ENCODE peak calls at places on chromosomes 16 and 17, in six cellular contexts. One of them, this sample, is unnamed.

GRCh38 chr17:74512624-74513084 is 18.6 kb downstream of the CD300LB start:
- DNase-seq in endothelial cell of umbilical vein: no peak
- DNase-seq in HepG2: no peak
- DNase-seq in H1: no peak
- DNase-seq in A549: peak
- DNase-seq in HCT116: no peak
- DNase-seq in this sample: peak

GRCh38 chr16:69820926-69821541 is 58.9 kb downstream of the WWP2 start:
- DNase-seq in endothelial cell of umbilical vein: no peak
- DNase-seq in A549: no peak
- DNase-seq in HepG2: peak
- DNase-seq in H1: no peak
- DNase-seq in HCT116: no peak
- DNase-seq in this sample: no peak

GRCh38 chr16:87221633-87222032 is 95.6 kb downstream of the C16orf95 start:
- DNase-seq in HCT116: no peak
- DNase-seq in endothelial cell of umbilical vein: no peak
- DNase-seq in A549: no peak
- DNase-seq in H1: no peak
- DNase-seq in HepG2: no peak
- DNase-seq in this sample: no peak

GRCh38 chr16:88923450-88923849 is 53.6 kb downstream of the CBFA2T3 start:
- DNase-seq in A549: no peak
- DNase-seq in HepG2: no peak
- DNase-seq in endothelial cell of umbilical vein: no peak
- DNase-seq in H1: no peak
- DNase-seq in HCT116: no peak
- DNase-seq in this sample: no peak

GRCh38 chr17:8941520-8941919 is 24.0 kb downstream of the PIK3R5 start:
- DNase-seq in endothelial cell of umbilical vein: no peak
- DNase-seq in HepG2: no peak
- DNase-seq in HCT116: no peak
- DNase-seq in H1: no peak
- DNase-seq in A549: no peak
- DNase-seq in this sample: no peak

GRCh38 chr16:87550510-87550961 is 51.8 kb upstream of the JPH3 start:
- DNase-seq in endothelial cell of umbilical vein: no peak
- DNase-seq in A549: peak
- DNase-seq in H1: peak
- DNase-seq in HepG2: no peak
- DNase-seq in HCT116: no peak
- DNase-seq in this sample: peak

GRCh38 chr16:11183951-11184350 is 72.1 kb downstream of the SOCS1 start:
- DNase-seq in endothelial cell of umbilical vein: no peak
- DNase-seq in A549: no peak
- DNase-seq in HepG2: no peak
- DNase-seq in HCT116: no peak
- DNase-seq in H1: no peak
- DNase-seq in this sample: no peak

GRCh38 chr17:7468290-7468689 is 11.1 kb downstream of the ZBTB4 start:
- DNase-seq in endothelial cell of umbilical vein: no peak
- DNase-seq in A549: no peak
- DNase-seq in HepG2: no peak
- DNase-seq in HCT116: no peak
- DNase-seq in H1: no peak
- DNase-seq in this sample: no peak

GRCh38 chr16:50467943-50468748 is 80.0 kb upstream of the NKD1 start:
- DNase-seq in endothelial cell of umbilical vein: no peak
- DNase-seq in H1: peak
- DNase-seq in HepG2: peak
- DNase-seq in HCT116: no peak
- DNase-seq in A549: no peak
- DNase-seq in this sample: peak

GRCh38 chr16:57889960-57890751 is 80.8 kb downstream of the CNGB1 start:
- DNase-seq in endothelial cell of umbilical vein: no peak
- DNase-seq in HCT116: no peak
- DNase-seq in HepG2: no peak
- DNase-seq in H1: no peak
- DNase-seq in A549: no peak
- DNase-seq in this sample: no peak

DNA sequence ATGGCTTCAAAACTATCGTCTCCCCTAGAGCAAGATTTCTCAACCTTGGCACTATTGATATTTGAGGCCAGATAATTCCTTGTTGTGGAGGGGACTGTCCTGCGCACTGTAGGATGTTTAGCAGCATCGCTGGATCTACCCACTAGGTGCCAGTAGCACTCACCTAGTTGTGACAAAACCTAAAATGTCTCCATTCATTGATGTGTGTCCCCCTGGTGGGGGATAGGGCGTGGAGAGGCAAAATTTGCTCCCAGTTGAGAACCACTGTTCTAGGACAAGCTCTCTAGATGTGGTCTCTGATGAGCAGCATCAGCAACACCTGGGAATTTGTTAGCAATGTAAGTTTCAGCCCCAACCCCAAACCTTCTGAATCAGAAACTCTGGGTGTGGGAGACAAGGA is 259.0 kb downstream of the XYLT1 start:
- DNase-seq in H1: peak
- DNase-seq in endothelial cell of umbilical vein: no peak
- DNase-seq in HCT116: peak
- DNase-seq in A549: peak
- DNase-seq in HepG2: peak
- DNase-seq in this sample: peak
- TF ChIP-seq CTCF in H1: peak
- TF ChIP-seq CTCF in endothelial cell of umbilical vein: no peak
- TF ChIP-seq CTCF in HCT116: peak
- TF ChIP-seq CTCF in A549: no peak
- TF ChIP-seq CTCF in HepG2: peak
- TF ChIP-seq CTCF in this sample: peak

GRCh38 chr17:56886288-56886721 is 27.5 kb downstream of the TRIM25 start:
- DNase-seq in H1: no peak
- DNase-seq in HepG2: peak
- DNase-seq in HCT116: no peak
- DNase-seq in A549: no peak
- DNase-seq in endothelial cell of umbilical vein: no peak
- DNase-seq in this sample: no peak
- TF ChIP-seq POLR2A in H1: no peak
- TF ChIP-seq POLR2A in HepG2: peak
- TF ChIP-seq POLR2A in HCT116: no peak
- TF ChIP-seq POLR2A in A549: no peak
- TF ChIP-seq POLR2A in endothelial cell of umbilical vein: no peak
- TF ChIP-seq POLR2A in this sample: no peak

GRCh38 chr17:51467336-51467735 is 207.0 kb downstream of the UTP18 start:
- DNase-seq in endothelial cell of umbilical vein: no peak
- DNase-seq in H1: no peak
- DNase-seq in HCT116: no peak
- DNase-seq in HepG2: no peak
- DNase-seq in A549: no peak
- DNase-seq in this sample: no peak
- TF ChIP-seq MAX in endothelial cell of umbilical vein: no peak
- TF ChIP-seq MAX in H1: no peak
- TF ChIP-seq MAX in HCT116: no peak
- TF ChIP-seq MAX in HepG2: no peak
- TF ChIP-seq MAX in A549: no peak
- TF ChIP-seq MAX in this sample: no peak

DNA sequence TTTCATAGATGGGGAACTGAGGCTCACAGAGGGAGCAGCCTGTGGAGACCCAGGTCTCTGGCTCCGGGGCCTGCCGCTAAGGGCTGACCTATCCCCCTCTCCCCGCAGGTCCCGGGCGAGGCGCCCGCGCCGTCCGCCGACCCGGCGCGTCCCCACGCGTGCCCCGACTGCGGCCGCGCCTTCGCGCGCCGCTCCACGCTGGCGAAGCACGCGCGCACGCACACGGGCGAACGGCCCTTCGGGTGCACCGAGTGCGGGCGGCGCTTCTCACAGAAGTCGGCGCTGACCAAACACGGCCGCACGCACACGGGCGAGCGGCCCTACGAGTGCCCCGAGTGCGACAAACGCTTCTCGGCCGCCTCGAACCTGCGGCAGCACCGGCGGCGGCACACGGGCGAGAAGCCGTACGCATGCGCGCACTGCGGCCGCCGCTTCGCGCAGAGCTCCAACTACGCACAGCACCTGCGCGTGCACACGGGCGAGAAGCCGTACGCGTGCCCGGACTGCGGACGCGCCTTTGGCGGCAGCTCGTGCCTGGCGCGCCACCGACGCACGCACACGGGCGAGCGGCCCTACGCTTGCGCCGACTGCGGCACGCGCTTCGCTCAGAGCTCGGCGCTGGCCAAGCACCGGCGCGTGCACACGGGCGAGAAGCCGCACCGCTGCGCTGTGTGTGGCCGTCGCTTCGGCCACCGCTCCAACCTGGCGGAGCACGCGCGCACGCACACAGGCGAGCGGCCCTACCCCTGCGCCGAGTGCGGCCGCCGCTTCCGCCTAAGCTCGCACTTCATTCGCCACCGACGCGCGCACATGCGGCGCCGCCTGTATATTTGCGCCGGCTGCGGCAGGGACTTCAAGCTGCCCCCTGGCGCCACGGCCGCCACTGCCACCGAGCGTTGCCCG is 10.3 kb downstream of the ZNF771 start:
- DNase-seq in HCT116: peak
- DNase-seq in A549: peak
- DNase-seq in HepG2: no peak
- DNase-seq in H1: peak
- DNase-seq in endothelial cell of umbilical vein: peak
- DNase-seq in this sample: peak
- TF ChIP-seq CTCF in HCT116: no peak
- TF ChIP-seq CTCF in A549: peak
- TF ChIP-seq CTCF in HepG2: no peak
- TF ChIP-seq CTCF in H1: peak
- TF ChIP-seq CTCF in endothelial cell of umbilical vein: peak
- TF ChIP-seq CTCF in this sample: no peak

GRCh38 chr16:81040837-81041236 is 5.2 kb downstream of the ATMIN start:
- DNase-seq in A549: no peak
- DNase-seq in HepG2: no peak
- DNase-seq in H1: no peak
- DNase-seq in endothelial cell of umbilical vein: no peak
- DNase-seq in HCT116: no peak
- DNase-seq in this sample: no peak

GRCh38 chr16:81036751-81037350 is 1.2 kb downstream of the ATMIN start:
- DNase-seq in endothelial cell of umbilical vein: peak
- DNase-seq in A549: peak
- DNase-seq in H1: no peak
- DNase-seq in HepG2: peak
- DNase-seq in HCT116: no peak
- DNase-seq in this sample: peak

GRCh38 chr16:81035975-81036750 is 521 bp downstream of the ATMIN start:
- DNase-seq in A549: peak
- DNase-seq in HepG2: peak
- DNase-seq in H1: peak
- DNase-seq in HCT116: no peak
- DNase-seq in endothelial cell of umbilical vein: peak
- DNase-seq in this sample: peak

GRCh38 chr16:81029930-81030604 is 5.6 kb upstream of the ATMIN start:
- DNase-seq in HepG2: no peak
- DNase-seq in endothelial cell of umbilical vein: no peak
- DNase-seq in A549: no peak
- DNase-seq in H1: no peak
- DNase-seq in HCT116: no peak
- DNase-seq in this sample: no peak

DNA sequence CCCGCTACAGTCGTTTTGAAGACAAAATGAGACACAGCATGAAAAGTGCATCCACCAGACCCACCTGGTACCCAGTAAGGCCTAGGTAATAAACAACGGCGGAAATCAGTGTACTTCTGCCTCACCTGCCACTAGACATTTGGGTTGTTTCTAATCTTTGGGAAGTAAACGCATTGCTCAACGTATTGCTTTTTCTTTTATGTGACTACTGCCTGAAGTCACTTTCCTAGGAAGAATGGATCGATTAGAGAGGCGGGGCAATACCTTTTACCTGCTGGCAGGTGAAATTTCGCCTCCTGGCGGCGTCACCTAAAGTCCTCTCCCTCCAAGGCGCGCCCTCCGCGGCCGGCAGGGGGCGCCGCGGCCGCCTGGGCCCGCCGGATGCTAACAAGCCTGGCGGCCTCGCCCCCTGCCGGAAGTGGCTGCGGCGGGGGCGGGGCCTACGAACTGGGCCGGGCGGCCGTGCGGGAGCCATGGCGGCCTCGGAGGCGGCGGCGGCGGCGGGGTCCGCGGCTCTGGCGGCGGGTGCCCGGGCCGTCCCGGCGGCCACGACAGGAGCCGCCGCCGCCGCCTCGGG is at the start of gene ATMIN:
- DNase-seq in HCT116: peak
- DNase-seq in A549: peak
- DNase-seq in endothelial cell of umbilical vein: peak
- DNase-seq in HepG2: peak
- DNase-seq in H1: peak
- DNase-seq in this sample: peak
- TF ChIP-seq POLR2A in HCT116: peak
- TF ChIP-seq POLR2A in A549: peak
- TF ChIP-seq POLR2A in endothelial cell of umbilical vein: no peak
- TF ChIP-seq POLR2A in HepG2: peak
- TF ChIP-seq POLR2A in H1: peak
- TF ChIP-seq POLR2A in this sample: peak

GRCh38 chr17:20216154-20216815 is 207.1 kb downstream of the SPECC1 start:
- DNase-seq in A549: peak
- DNase-seq in HepG2: no peak
- DNase-seq in H1: no peak
- DNase-seq in HCT116: no peak
- DNase-seq in endothelial cell of umbilical vein: no peak
- DNase-seq in this sample: no peak
- TF ChIP-seq MAX in A549: no peak
- TF ChIP-seq MAX in HepG2: no peak
- TF ChIP-seq MAX in H1: no peak
- TF ChIP-seq MAX in HCT116: no peak
- TF ChIP-seq MAX in endothelial cell of umbilical vein: no peak
- TF ChIP-seq MAX in this sample: no peak

GRCh38 chr17:78224226-78225087 is 7.0 kb upstream of the TMEM235 start:
- DNase-seq in endothelial cell of umbilical vein: no peak
- DNase-seq in HCT116: no peak
- DNase-seq in H1: no peak
- DNase-seq in A549: no peak
- DNase-seq in HepG2: no peak
- DNase-seq in this sample: no peak
- TF ChIP-seq CTCF in endothelial cell of umbilical vein: no peak
- TF ChIP-seq CTCF in HCT116: no peak
- TF ChIP-seq CTCF in H1: no peak
- TF ChIP-seq CTCF in A549: no peak
- TF ChIP-seq CTCF in HepG2: no peak
- TF ChIP-seq CTCF in this sample: no peak

GRCh38 chr16:28494141-28494851 is at the start of gene APOBR:
- DNase-seq in HCT116: no peak
- DNase-seq in endothelial cell of umbilical vein: no peak
- DNase-seq in H1: no peak
- DNase-seq in A549: no peak
- DNase-seq in HepG2: no peak
- DNase-seq in this sample: peak
- TF ChIP-seq POLR2A in HCT116: no peak
- TF ChIP-seq POLR2A in endothelial cell of umbilical vein: no peak
- TF ChIP-seq POLR2A in H1: no peak
- TF ChIP-seq POLR2A in A549: no peak
- TF ChIP-seq POLR2A in HepG2: no peak
- TF ChIP-seq POLR2A in this sample: peak